ENCODE peak calls at places on chromosomes 7 and 10, in ten cellular contexts. D, U, F, Y, J, Z, O, N, Q and W are unnamed samples.
A peak's percentile ranks its signal among the peaks of the same experiment; 100 is the strongest.

GRCh38 chr10:101965075-101965765 is 90.8 kb downstream of the ARMH3 start:
- DNase-seq in F (no peak), D (no peak), N (no peak), Q (no peak), O (no peak), Y (no peak), J (no peak), Z (no peak), U (no peak), W (no peak)

GRCh38 chr7:145539910-145540309 is 576.7 kb upstream of the CNTNAP2 start:
- DNase-seq in J (no peak), N (no peak), U (no peak), O (no peak), Y (no peak), D (no peak), Z (no peak), F (no peak), Q (no peak), W (no peak)

GRCh38 chr10:3704565-3705360 is 80.2 kb downstream of the KLF6 start:
- DNase-seq in Z (no peak), N (no peak), Y (no peak), U (no peak), Q (no peak), J (no peak), D (no peak), O (no peak), F (no peak), W (no peak)

GRCh38 chr7:91628742-91629141 is 251.8 kb downstream of the MTERF1 start:
- DNase-seq in Q (no peak), J (no peak), N (peak; percentile 48), Y (no peak), U (no peak), D (no peak), O (no peak), Z (no peak), F (no peak), W (no peak)

GRCh38 chr7:69893915-69894314 is 295.6 kb downstream of the AUTS2 start:
- DNase-seq in Y (no peak), J (no peak), Z (no peak), D (no peak), N (peak; percentile 24), F (no peak), U (no peak), O (no peak), Q (no peak), W (no peak)

GRCh38 chr10:68284597-68284996 is 47.3 kb upstream of the HNRNPH3 start:
- DNase-seq in N (no peak), D (no peak), F (no peak), Q (no peak), J (no peak), Z (no peak), Y (no peak), O (no peak), U (no peak), W (no peak)

GRCh38 chr7:44103941-44104879 is at the start of gene AEBP1:
- DNase-seq in Z (peak; percentile 59), D (no peak), Y (no peak), O (peak; percentile 66), J (no peak), U (no peak), Q (no peak), F (peak; percentile 30), N (peak; percentile 37), W (peak; percentile 83)

GRCh38 chr7:154947604-154948003 is 55.3 kb downstream of the PAXIP1 start:
- DNase-seq in Z (no peak), F (no peak), U (no peak), O (no peak), D (no peak), Y (no peak), J (no peak), N (no peak), Q (no peak), W (no peak)

GRCh38 chr7:148652773-148653172 is 45.9 kb upstream of the CUL1 start:
- DNase-seq in U (no peak), Y (no peak), J (no peak), Q (no peak), Z (no peak), O (no peak), F (no peak), N (no peak), D (no peak), W (no peak)

GRCh38 chr10:2867788-2868299 is 199.5 kb upstream of the PFKP start:
- DNase-seq in Z (no peak), U (no peak), Q (no peak), Y (no peak), J (no peak), N (no peak), D (no peak), O (no peak), F (no peak), W (no peak)

GRCh38 chr7:99310004-99310403 is 15.7 kb upstream of the ARPC1A start:
- DNase-seq in Z (no peak), U (no peak), J (no peak), N (no peak), Y (no peak), O (no peak), F (no peak), Q (no peak), D (no peak), W (no peak)

GRCh38 chr10:71063431-71063830 is 148.9 kb upstream of the UNC5B start:
- DNase-seq in Z (no peak), U (no peak), O (peak; percentile 54), N (no peak), Q (no peak), Y (no peak), F (no peak), D (no peak), J (no peak), W (no peak)

DNA sequence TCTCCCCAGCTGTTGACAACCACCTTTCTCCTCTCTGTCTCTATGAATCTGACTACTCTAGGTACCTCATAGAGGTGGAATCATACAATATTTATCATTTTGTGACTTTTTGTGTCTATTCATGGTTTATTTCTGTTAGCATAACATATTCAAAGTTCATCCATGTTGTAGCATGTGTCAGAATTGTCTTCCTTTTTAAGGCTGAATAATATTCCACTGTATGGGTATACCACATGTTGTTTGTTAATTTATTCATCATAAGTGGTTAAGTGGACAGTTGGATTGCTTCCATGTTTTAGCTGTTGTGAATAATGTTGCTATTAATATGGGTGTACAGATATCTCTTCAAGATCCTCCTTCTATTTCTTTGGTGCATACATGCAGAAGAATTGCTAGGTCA is 69.9 kb upstream of the COMTD1 start:
- DNase-seq in Q (no peak), U (no peak), Y (no peak), O (no peak), D (no peak), F (no peak), Z (no peak), J (no peak), N (no peak), W (no peak)
- TF ChIP-seq CTCF in Q (no peak), U (no peak), Y (no peak), O (no peak), D (no peak), F (no peak), Z (no peak), J (no peak), N (no peak), W (no peak)

DNA sequence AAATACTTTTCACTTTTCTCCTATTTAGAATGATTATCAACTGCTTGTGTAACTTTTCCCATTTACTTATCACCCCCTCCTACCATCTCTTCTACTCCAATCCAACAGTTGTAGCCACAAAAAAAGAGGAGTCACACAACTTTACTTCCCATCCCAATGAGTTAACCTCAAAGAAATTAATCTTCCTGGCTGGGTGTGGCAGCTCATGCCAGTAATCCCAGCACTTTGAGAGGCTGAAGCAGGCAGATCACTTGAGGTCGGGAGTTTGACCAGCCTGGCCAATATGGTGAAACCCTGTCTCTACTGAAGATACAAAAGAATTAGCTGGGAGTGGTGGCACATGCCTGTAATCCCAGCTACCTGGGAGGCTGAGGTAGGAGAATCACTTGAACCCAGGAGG is 19.9 kb downstream of the SYPL1 start:
- DNase-seq in F (no peak), Q (no peak), Y (no peak), D (no peak), O (no peak), U (no peak), J (no peak), Z (no peak), N (no peak), W (no peak)
- TF ChIP-seq CTCF in F (no peak), Q (no peak), Y (no peak), D (no peak), O (no peak), U (no peak), J (no peak), Z (no peak), N (no peak), W (no peak)

GRCh38 chr7:136117539-136117938 is 140.4 kb upstream of the MTPN start:
- DNase-seq in U (no peak), Q (no peak), Y (no peak), F (no peak), D (no peak), N (no peak), J (no peak), Z (no peak), O (no peak), W (no peak)

GRCh38 chr7:136128050-136128449 is 150.9 kb upstream of the MTPN start:
- DNase-seq in J (no peak), Y (no peak), Q (no peak), D (no peak), O (no peak), F (no peak), U (no peak), Z (no peak), N (no peak), W (no peak)

DNA sequence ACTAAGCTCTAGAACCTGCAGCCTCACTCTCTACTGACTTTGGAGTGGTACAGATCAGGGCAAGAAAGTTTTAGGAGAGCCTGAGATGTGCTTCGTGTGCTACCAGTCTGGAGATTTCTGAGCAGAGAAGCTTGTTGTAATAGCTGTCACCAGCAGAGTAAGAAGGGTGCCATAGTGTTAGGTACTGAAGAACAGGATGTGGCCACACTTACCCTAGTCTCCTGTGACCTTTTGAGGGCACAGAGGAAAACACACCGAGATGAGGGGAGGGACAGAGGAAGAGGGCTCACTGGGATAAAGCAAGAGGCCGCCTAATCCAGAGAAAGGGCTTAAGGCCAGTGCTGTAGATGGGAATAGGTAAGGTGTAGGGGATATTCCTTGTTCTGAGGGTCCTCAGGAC is 146.2 kb upstream of the MTPN start:
- DNase-seq in Z (no peak), U (no peak), N (no peak), Q (no peak), Y (no peak), D (no peak), O (no peak), F (no peak), J (no peak), W (no peak)
- TF ChIP-seq CTCF in Z (no peak), U (no peak), N (no peak), Q (no peak), Y (no peak), D (no peak), O (no peak), F (no peak), J (no peak), W (no peak)

GRCh38 chr7:54877683-54878082 is 118.7 kb upstream of the SEC61G start:
- DNase-seq in F (no peak), J (no peak), Q (peak; percentile 43), N (peak; percentile 23), O (no peak), Y (no peak), D (no peak), U (no peak), Z (no peak), W (no peak)
- TF ChIP-seq CTCF in F (no peak), J (no peak), Q (no peak), N (no peak), O (no peak), Y (no peak), D (no peak), U (no peak), Z (no peak), W (peak; percentile 43)